ENCODE peak calls at places on chromosomes 1 and 21, in six cellular contexts. J is SK-N-SH, M is GM23248, I is MM.1S, Q is HCT116, X is Karpas-422. T is an unnamed sample.

GRCh38 chr1:22810378-22810777 is 99.7 kb downstream of the EPHB2 start:
- DNase-seq in J (no peak), M (no peak), I (no peak), Q (no peak), X (no peak), T (no peak)

GRCh38 chr1:212158912-212159796 is 123.6 kb downstream of the DTL start:
- DNase-seq in J (no peak), M (no peak), I (peak; percentile 97), Q (no peak), X (no peak), T (no peak)

GRCh38 chr1:234925440-234926251 is 203.0 kb downstream of the TOMM20 start:
- DNase-seq in J (no peak), M (peak; percentile 98), I (peak; percentile 15), Q (peak; percentile 46), X (no peak), T (peak; percentile 96)

GRCh38 chr1:43968348-43968948 is 1.4 kb upstream of the DPH2 start:
- DNase-seq in J (no peak), M (peak; percentile 51), I (peak; percentile 51), Q (no peak), X (peak; percentile 72), T (peak; percentile 44)

GRCh38 chr1:167450843-167451242 is 67.5 kb downstream of the CD247 start:
- DNase-seq in J (no peak), M (no peak), I (peak; percentile 70), Q (no peak), X (no peak), T (no peak)

GRCh38 chr1:245154429-245155185 is at the start of gene KIF26B:
- DNase-seq in J (peak; percentile 87), M (peak; percentile 76), I (peak; percentile 44), Q (no peak), X (no peak), T (peak; percentile 56)

GRCh38 chr1:53043271-53043670 is 18.7 kb upstream of the PODN start:
- DNase-seq in J (no peak), M (peak; percentile 81), I (no peak), Q (no peak), X (no peak), T (no peak)

GRCh38 chr21:39251326-39251725 is 62.1 kb downstream of the BRWD1 start:
- DNase-seq in J (no peak), M (peak; percentile 5), I (no peak), Q (no peak), X (no peak), T (no peak)

GRCh38 chr1:9732123-9732971 is 80.8 kb downstream of the PIK3CD start:
- DNase-seq in J (no peak), M (no peak), I (no peak), Q (no peak), X (no peak), T (no peak)

GRCh38 chr1:93416183-93416582 is 31.7 kb upstream of the FNBP1L start:
- DNase-seq in J (no peak), M (no peak), I (no peak), Q (no peak), X (peak; percentile 46), T (no peak)

GRCh38 chr1:93414749-93415148 is 33.2 kb upstream of the FNBP1L start:
- DNase-seq in J (no peak), M (no peak), I (no peak), Q (no peak), X (no peak), T (no peak)

GRCh38 chr1:93420400-93420799 is 27.5 kb upstream of the FNBP1L start:
- DNase-seq in J (no peak), M (no peak), I (no peak), Q (no peak), X (no peak), T (no peak)

DNA sequence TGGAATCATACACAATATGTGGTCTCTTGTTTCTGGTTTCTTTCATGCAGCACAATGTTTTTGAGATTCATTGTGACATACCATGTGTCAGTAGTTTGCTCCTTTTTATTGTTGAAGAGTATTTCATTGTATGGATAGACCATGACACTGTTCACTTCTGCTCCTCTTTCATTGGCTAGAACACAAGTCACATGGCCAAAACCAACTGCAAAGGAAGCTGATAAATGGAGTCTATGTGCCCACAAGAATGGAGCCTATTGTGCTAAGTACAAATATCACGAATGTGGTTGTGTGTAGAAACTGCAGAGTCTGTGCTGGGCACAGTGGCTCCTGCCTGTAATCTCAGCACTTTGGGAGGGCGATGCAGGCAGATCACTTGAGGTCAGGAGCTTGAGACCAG is 28.6 kb upstream of the FNBP1L start:
- DNase-seq in J (no peak), M (no peak), I (no peak), Q (no peak), X (peak; percentile 37), T (no peak)
- H2AFZ ChIP-seq in J (no peak overlapping the region), M (no peak overlapping the region), I (no peak overlapping the region), Q (no peak overlapping the region), X (no peak overlapping the region), T (no peak overlapping the region)

GRCh38 chr1:152535774-152536173 is 21.5 kb downstream of the CRCT1 start:
- DNase-seq in J (no peak), M (no peak), I (no peak), Q (no peak), X (no peak), T (no peak)

GRCh38 chr1:152537496-152537895 is 23.2 kb downstream of the CRCT1 start:
- DNase-seq in J (no peak), M (no peak), I (no peak), Q (no peak), X (no peak), T (no peak)

GRCh38 chr1:152543808-152544207 is 22.8 kb downstream of the LCE3E start:
- DNase-seq in J (no peak), M (peak; percentile 39), I (no peak), Q (peak; percentile 28), X (peak; percentile 67), T (peak; percentile 14)

DNA sequence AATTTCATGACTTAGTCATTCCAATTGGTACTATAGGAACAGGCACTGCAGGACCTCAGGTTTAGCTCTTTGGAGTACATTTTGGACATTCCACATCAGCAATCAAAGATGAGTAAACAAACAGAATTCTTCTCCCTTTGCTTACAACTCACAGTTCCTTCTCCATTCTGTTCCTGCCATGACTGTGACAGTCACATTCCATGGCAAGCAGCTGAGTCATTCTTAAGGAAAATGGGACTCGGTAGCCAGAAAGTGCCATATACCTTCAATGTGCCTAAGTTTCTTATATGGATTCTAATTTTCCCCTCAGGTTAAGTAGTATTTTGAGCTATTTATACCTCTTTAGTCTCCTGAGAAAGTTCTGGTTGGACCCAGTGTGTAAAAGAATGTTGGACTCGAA is 25.6 kb downstream of the CRCT1 start:
- DNase-seq in J (no peak), M (no peak), I (no peak), Q (no peak), X (no peak), T (no peak)
- H3K9me2 ChIP-seq in J (no peaks in the 10 kb centered on the region), M (no peaks in the 10 kb centered on the region), I (no peaks in the 10 kb centered on the region), Q (no peaks in the 10 kb centered on the region), X (no peaks in the 10 kb centered on the region), T (no peaks in the 10 kb centered on the region)

GRCh38 chr1:164769504-164770148 is 210.6 kb downstream of the PBX1 start:
- DNase-seq in J (no peak), M (no peak), I (no peak), Q (no peak), X (peak; percentile 0), T (no peak)

GRCh38 chr1:164768619-164769018 is 209.6 kb downstream of the PBX1 start:
- DNase-seq in J (no peak), M (no peak), I (no peak), Q (no peak), X (no peak), T (no peak)

GRCh38 chr1:164765993-164766720 is 207.2 kb downstream of the PBX1 start:
- DNase-seq in J (no peak), M (peak; percentile 52), I (no peak), Q (no peak), X (peak; percentile 10), T (no peak)

GRCh38 chr1:164767257-164768044 is 208.5 kb downstream of the PBX1 start:
- DNase-seq in J (no peak), M (peak; percentile 87), I (peak; percentile 68), Q (no peak), X (peak; percentile 2), T (peak; percentile 90)

DNA sequence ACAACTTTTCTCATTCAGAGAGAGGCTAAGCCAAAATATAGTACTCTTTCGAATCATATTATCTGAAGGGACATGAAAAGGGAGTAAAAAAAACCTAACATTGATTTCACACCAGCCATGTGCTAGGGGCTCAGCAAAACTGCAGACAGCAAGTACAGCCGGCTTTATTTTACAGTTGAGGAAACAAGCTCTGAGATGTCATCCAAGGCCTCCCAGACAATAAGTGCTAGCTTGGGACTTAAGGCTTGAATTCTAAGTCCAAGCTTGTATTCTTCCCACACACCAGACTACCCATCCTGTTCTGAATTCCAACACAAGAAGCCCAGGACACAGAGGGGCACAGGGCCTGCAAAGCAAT is 209.0 kb downstream of the PBX1 start:
- DNase-seq in J (no peak), M (peak; percentile 48), I (peak; percentile 50), Q (no peak), X (no peak), T (no peak)
- H3K9ac ChIP-seq in J (peak overlapping the region; percentile 21), M (peak overlapping the region; percentile 51), I (peak overlapping the region; percentile 8), Q (no peak overlapping the region), X (no peak overlapping the region), T (no peak overlapping the region)

GRCh38 chr1:229828461-229828860 is 202.4 kb downstream of the URB2 start:
- DNase-seq in J (no peak), M (no peak), I (no peak), Q (no peak), X (no peak), T (no peak)
- H2AFZ ChIP-seq in J (no peak overlapping the region), M (no peak overlapping the region), I (no peak overlapping the region), Q (no peak overlapping the region), X (no peak overlapping the region), T (no peak overlapping the region)

GRCh38 chr1:114043046-114043445 is 63.8 kb downstream of the OLFML3 start:
- DNase-seq in J (no peak), M (no peak), I (no peak), Q (no peak), X (no peak), T (no peak)
- H3K9me2 ChIP-seq in J (no peaks in the 10 kb centered on the region), M (no peaks in the 10 kb centered on the region), I (no peaks in the 10 kb centered on the region), Q (no peaks in the 10 kb centered on the region), X (no peaks in the 10 kb centered on the region), T (no peaks in the 10 kb centered on the region)

DNA sequence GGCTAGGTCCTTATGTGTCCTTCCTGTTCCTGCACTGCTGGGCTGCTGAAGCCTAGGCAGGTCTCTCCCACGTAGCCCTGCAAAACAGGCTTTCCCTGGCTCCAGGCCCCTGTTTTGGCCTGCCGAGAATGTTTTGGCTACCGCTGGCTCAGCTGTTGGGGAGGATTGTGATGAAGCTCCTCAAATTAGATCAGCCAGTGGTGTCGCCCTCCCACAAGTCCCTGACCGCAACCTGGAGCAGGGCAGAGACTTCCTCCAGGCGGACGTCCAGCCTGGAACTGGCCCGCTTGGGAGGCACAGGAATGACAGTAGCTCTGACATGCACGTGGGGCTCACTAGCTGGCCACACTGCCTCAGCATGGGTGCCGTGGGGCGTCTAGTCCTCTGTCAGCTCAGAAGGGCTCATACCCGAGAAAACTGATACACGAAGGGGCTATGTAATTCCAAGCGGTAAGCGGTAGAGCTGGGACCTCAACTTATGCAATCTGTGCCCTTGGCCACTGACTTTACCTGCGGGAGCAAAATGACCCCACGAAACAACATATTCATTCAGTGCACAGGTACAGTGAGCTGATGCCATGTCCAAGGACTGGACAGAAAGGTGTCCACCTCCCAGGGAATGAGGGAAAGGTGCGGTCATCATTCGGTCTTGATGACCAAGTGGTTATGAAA is 26.6 kb downstream of the DHRS3 start:
- DNase-seq in J (no peak), M (peak; percentile 77), I (no peak), Q (no peak), X (no peak), T (no peak)
- H3K9ac ChIP-seq in J (no peak overlapping the region), M (peak overlapping the region; percentile 57), I (no peak overlapping the region), Q (no peak overlapping the region), X (no peak overlapping the region), T (no peak overlapping the region)

GRCh38 chr1:165409957-165410356 is 35.0 kb downstream of the RXRG start:
- DNase-seq in J (no peak), M (no peak), I (no peak), Q (no peak), X (no peak), T (no peak)
- H2AFZ ChIP-seq in J (no peak overlapping the region), M (no peak overlapping the region), I (no peak overlapping the region), Q (no peak overlapping the region), X (no peak overlapping the region), T (no peak overlapping the region)